ENCODE peak calls at places on chromosome 10, in six cellular contexts. One of them, this sample, is unnamed.

GRCh38 chr10:8349610-8350249 is 295.2 kb downstream of the GATA3 start:
- DNase-seq in testis: no peak
- DNase-seq in brain microvascular endothelial cell: no peak
- DNase-seq in heart right ventricle: no peak
- DNase-seq in retinal pigment epithelial cell: no peak
- DNase-seq in lower lobe of right lung: no peak
- DNase-seq in this sample: no peak

GRCh38 chr10:16724509-16724908 is 92.7 kb downstream of the RSU1 start:
- DNase-seq in retinal pigment epithelial cell: no peak
- DNase-seq in lower lobe of right lung: no peak
- DNase-seq in heart right ventricle: no peak
- DNase-seq in brain microvascular endothelial cell: no peak
- DNase-seq in testis: no peak
- DNase-seq in this sample: no peak

GRCh38 chr10:100697070-100697469 is 48.3 kb upstream of the PAX2 start:
- DNase-seq in heart right ventricle: no peak
- DNase-seq in lower lobe of right lung: no peak
- DNase-seq in retinal pigment epithelial cell: peak; percentile 3
- DNase-seq in testis: peak; percentile 93
- DNase-seq in brain microvascular endothelial cell: peak; percentile 80
- DNase-seq in this sample: peak; percentile 8

GRCh38 chr10:30436200-30436599 is 2.2 kb downstream of the MAP3K8 start:
- DNase-seq in testis: no peak
- DNase-seq in lower lobe of right lung: no peak
- DNase-seq in brain microvascular endothelial cell: peak; percentile 68
- DNase-seq in retinal pigment epithelial cell: peak; percentile 72
- DNase-seq in heart right ventricle: no peak
- DNase-seq in this sample: no peak

GRCh38 chr10:67609996-67610793 is 85.8 kb downstream of the CTNNA3 start:
- DNase-seq in lower lobe of right lung: no peak
- DNase-seq in retinal pigment epithelial cell: no peak
- DNase-seq in testis: no peak
- DNase-seq in heart right ventricle: no peak
- DNase-seq in brain microvascular endothelial cell: no peak
- DNase-seq in this sample: peak; percentile 3

GRCh38 chr10:118369806-118370205 is 27.7 kb upstream of the FAM204A start:
- DNase-seq in retinal pigment epithelial cell: no peak
- DNase-seq in lower lobe of right lung: peak; percentile 62
- DNase-seq in testis: no peak
- DNase-seq in brain microvascular endothelial cell: no peak
- DNase-seq in heart right ventricle: no peak
- DNase-seq in this sample: no peak

GRCh38 chr10:25867321-25867720 is 66.7 kb upstream of the MYO3A start:
- DNase-seq in lower lobe of right lung: no peak
- DNase-seq in brain microvascular endothelial cell: no peak
- DNase-seq in testis: no peak
- DNase-seq in heart right ventricle: no peak
- DNase-seq in retinal pigment epithelial cell: peak; percentile 65
- DNase-seq in this sample: no peak

GRCh38 chr10:129344506-129344905 is 122.5 kb upstream of the MGMT start:
- DNase-seq in heart right ventricle: no peak
- DNase-seq in lower lobe of right lung: no peak
- DNase-seq in retinal pigment epithelial cell: no peak
- DNase-seq in brain microvascular endothelial cell: no peak
- DNase-seq in testis: no peak
- DNase-seq in this sample: no peak

GRCh38 chr10:132458595-132459251 is 61.7 kb downstream of the PWWP2B start:
- DNase-seq in heart right ventricle: peak; percentile 73
- DNase-seq in testis: no peak
- DNase-seq in retinal pigment epithelial cell: no peak
- DNase-seq in lower lobe of right lung: peak; percentile 76
- DNase-seq in brain microvascular endothelial cell: no peak
- DNase-seq in this sample: no peak

GRCh38 chr10:11741608-11742007 is 574 bp upstream of the ECHDC3 start:
- DNase-seq in brain microvascular endothelial cell: no peak
- DNase-seq in lower lobe of right lung: no peak
- DNase-seq in heart right ventricle: no peak
- DNase-seq in testis: no peak
- DNase-seq in retinal pigment epithelial cell: no peak
- DNase-seq in this sample: no peak
- H3K4me3 ChIP-seq in brain microvascular endothelial cell: peak overlapping the region; percentile 65
- H3K4me3 ChIP-seq in lower lobe of right lung: peak overlapping the region; percentile 75
- H3K4me3 ChIP-seq in heart right ventricle: peak overlapping the region; percentile 64
- H3K4me3 ChIP-seq in testis: peak overlapping the region; percentile 38
- H3K4me3 ChIP-seq in retinal pigment epithelial cell: peak overlapping the region; percentile 61
- H3K4me3 ChIP-seq in this sample: peak overlapping the region; percentile 51

DNA sequence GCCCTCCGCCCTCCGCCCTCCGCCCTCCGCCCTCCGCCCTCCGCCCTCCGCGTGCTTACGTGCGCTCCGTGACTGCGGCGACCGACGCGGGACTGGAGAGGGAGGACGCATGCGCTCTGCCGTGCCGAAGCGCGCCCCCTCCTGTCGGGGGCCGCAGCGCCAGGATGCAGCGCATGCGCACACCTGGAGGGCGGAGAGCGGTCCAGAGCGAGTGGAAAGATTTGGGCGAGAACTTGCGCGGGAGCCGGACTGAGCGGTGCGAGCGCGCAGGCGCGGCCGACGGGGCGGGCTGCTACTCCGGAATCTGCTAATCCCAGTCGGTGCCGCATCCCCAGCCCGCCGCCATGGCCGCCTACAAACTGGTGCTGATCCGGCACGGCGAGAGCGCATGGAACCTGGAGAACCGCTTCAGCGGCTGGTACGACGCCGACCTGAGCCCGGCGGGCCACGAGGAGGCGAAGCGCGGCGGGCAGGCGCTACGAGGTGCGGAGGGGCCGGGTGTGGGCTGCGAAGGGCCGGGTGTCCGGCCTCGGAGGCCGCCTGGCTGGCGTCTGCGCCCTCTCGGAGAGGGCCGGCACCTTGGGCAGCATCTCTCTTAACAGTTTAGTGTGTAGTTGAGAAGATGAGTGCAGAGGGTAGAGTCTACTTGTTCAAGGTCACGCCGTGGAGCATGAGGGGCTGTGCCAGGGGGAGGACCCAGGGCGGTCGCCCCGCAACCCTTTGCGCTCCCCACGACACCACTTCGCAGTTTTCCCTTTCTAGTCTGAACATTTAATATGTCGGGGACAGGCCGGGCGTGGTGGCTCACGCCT is at the start of gene PGAM1:
- DNase-seq in lower lobe of right lung: peak; percentile 96
- DNase-seq in testis: peak; percentile 94
- DNase-seq in brain microvascular endothelial cell: peak; percentile 91
- DNase-seq in retinal pigment epithelial cell: peak; percentile 84
- DNase-seq in heart right ventricle: peak; percentile 97
- DNase-seq in this sample: peak; percentile 85
- H3K4me3 ChIP-seq in lower lobe of right lung: peak within 1 kb of the TSS; percentile 87
- H3K4me3 ChIP-seq in testis: peak within 1 kb of the TSS; percentile 95
- H3K4me3 ChIP-seq in brain microvascular endothelial cell: peak within 1 kb of the TSS; percentile 92
- H3K4me3 ChIP-seq in retinal pigment epithelial cell: peak within 1 kb of the TSS; percentile 95
- H3K4me3 ChIP-seq in heart right ventricle: peak within 1 kb of the TSS; percentile 85
- H3K4me3 ChIP-seq in this sample: peak within 1 kb of the TSS; percentile 65

DNA sequence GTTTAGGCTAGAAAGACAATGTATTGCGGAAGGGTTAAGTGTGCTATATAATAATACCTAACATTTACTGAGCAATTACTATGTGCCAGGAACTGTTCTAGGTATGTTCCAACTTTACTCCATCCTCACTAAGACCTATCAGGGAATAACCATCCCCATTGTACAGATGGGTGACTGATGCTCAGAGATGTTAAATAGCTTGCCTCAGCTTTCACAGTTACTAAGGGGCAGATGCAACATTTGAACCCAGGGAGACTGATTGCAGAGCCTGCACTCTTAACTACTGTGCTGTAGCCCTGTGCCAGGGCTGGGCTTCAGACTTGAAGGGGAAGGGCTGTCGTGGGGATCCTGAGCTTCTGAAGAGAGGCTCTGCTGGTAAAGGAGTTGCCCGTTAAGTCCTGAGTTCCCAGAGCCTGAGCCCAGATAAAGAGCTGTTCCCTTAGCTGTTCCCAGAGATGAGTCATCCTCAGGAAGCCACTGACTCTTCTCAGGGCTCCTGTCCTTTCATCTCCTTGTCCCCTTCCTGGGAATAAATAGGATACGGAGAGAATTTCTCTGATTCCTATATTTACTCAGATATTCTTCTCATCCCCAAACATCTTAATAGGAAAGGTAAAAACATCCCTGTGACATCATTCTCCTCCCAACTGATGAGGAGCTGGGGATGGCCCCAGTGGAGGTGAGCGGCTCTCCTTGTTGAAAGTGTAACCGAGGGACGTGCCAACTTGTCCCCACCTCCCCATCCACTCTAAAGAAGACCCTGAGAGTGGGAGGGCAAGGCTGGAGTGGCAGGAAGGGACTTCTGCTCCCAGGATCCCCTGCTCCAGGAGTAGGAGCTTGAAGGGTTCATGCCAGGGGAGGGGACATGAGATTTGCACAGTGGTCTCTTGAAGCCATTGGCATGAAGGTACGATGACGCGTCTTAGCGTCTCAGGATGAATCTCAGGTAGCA is 28.0 kb upstream of the HABP2 start:
- DNase-seq in retinal pigment epithelial cell: no peak
- DNase-seq in lower lobe of right lung: no peak
- DNase-seq in testis: no peak
- DNase-seq in brain microvascular endothelial cell: peak; percentile 5
- DNase-seq in heart right ventricle: no peak
- DNase-seq in this sample: no peak
- H3K4me3 ChIP-seq in retinal pigment epithelial cell: no peak overlapping the region
- H3K4me3 ChIP-seq in lower lobe of right lung: no peak overlapping the region
- H3K4me3 ChIP-seq in testis: no peak overlapping the region
- H3K4me3 ChIP-seq in brain microvascular endothelial cell: no peak overlapping the region
- H3K4me3 ChIP-seq in heart right ventricle: no peak overlapping the region
- H3K4me3 ChIP-seq in this sample: no peak overlapping the region

GRCh38 chr10:4945706-4946348 is 17.4 kb upstream of the AKR1C1 start:
- DNase-seq in retinal pigment epithelial cell: no peak
- DNase-seq in testis: no peak
- DNase-seq in heart right ventricle: no peak
- DNase-seq in lower lobe of right lung: no peak
- DNase-seq in brain microvascular endothelial cell: no peak
- DNase-seq in this sample: no peak

GRCh38 chr10:4946349-4946717 is 16.9 kb upstream of the AKR1C1 start:
- DNase-seq in testis: no peak
- DNase-seq in lower lobe of right lung: no peak
- DNase-seq in heart right ventricle: no peak
- DNase-seq in retinal pigment epithelial cell: no peak
- DNase-seq in brain microvascular endothelial cell: no peak
- DNase-seq in this sample: no peak

GRCh38 chr10:4947635-4948596 is 15.3 kb upstream of the AKR1C1 start:
- DNase-seq in testis: peak; percentile 45
- DNase-seq in brain microvascular endothelial cell: peak; percentile 70
- DNase-seq in heart right ventricle: no peak
- DNase-seq in retinal pigment epithelial cell: peak; percentile 49
- DNase-seq in lower lobe of right lung: no peak
- DNase-seq in this sample: peak; percentile 90

GRCh38 chr10:4944751-4945280 is 18.4 kb upstream of the AKR1C1 start:
- DNase-seq in retinal pigment epithelial cell: no peak
- DNase-seq in lower lobe of right lung: no peak
- DNase-seq in testis: no peak
- DNase-seq in heart right ventricle: no peak
- DNase-seq in brain microvascular endothelial cell: no peak
- DNase-seq in this sample: no peak

GRCh38 chr10:4947039-4947634 is 16.1 kb upstream of the AKR1C1 start:
- DNase-seq in heart right ventricle: no peak
- DNase-seq in testis: no peak
- DNase-seq in lower lobe of right lung: no peak
- DNase-seq in brain microvascular endothelial cell: no peak
- DNase-seq in retinal pigment epithelial cell: peak; percentile 5
- DNase-seq in this sample: no peak
- H3K4me3 ChIP-seq in heart right ventricle: no peak overlapping the region
- H3K4me3 ChIP-seq in testis: no peak overlapping the region
- H3K4me3 ChIP-seq in lower lobe of right lung: no peak overlapping the region
- H3K4me3 ChIP-seq in brain microvascular endothelial cell: no peak overlapping the region
- H3K4me3 ChIP-seq in retinal pigment epithelial cell: no peak overlapping the region
- H3K4me3 ChIP-seq in this sample: no peak overlapping the region